ENCODE peak calls at places on chromosomes 5 and 9, in six cellular contexts. J, L, D, F, H and N are unnamed samples.

GRCh38 chr9:100440071-100440470 is 13.1 kb downstream of the MSANTD3 start:
- DNase-seq in J (no peak), L (no peak), D (no peak), F (no peak), H (no peak), N (no peak)

GRCh38 chr5:137075163-137075970 is 423.8 kb downstream of the SPOCK1 start:
- DNase-seq in J (peak; percentile 69), L (peak; percentile 34), D (peak; percentile 79), F (peak; percentile 80), H (no peak), N (peak; percentile 54)

GRCh38 chr5:160991205-160991604 is 139.2 kb upstream of the ATP10B start:
- DNase-seq in J (no peak), L (no peak), D (no peak), F (no peak), H (no peak), N (no peak)

GRCh38 chr5:167587768-167588167 is 703.7 kb upstream of the WWC1 start:
- DNase-seq in J (peak; percentile 11), L (no peak), D (no peak), F (no peak), H (no peak), N (no peak)

GRCh38 chr5:157930710-157931109 is 71.8 kb upstream of the CLINT1 start:
- DNase-seq in J (no peak), L (no peak), D (no peak), F (no peak), H (no peak), N (no peak)

GRCh38 chr5:96226941-96227552 is 206.0 kb downstream of the PCSK1 start:
- DNase-seq in J (no peak), L (no peak), D (no peak), F (no peak), H (no peak), N (no peak)

GRCh38 chr9:129988607-129989361 is 54.2 kb downstream of the FNBP1 start:
- DNase-seq in J (no peak), L (no peak), D (no peak), F (no peak), H (peak; percentile 99), N (no peak)

GRCh38 chr9:116842658-116843057 is 155.6 kb downstream of the TRIM32 start:
- DNase-seq in J (peak; percentile 6), L (no peak), D (no peak), F (no peak), H (no peak), N (no peak)

GRCh38 chr9:116639251-116639741 is 47.8 kb upstream of the TRIM32 start:
- DNase-seq in J (no peak), L (no peak), D (no peak), F (no peak), H (no peak), N (no peak)

GRCh38 chr5:14986413-14986812 is 114.8 kb upstream of the ANKH start:
- DNase-seq in J (no peak), L (no peak), D (no peak), F (no peak), H (no peak), N (no peak)
- TF ChIP-seq POLR2AphosphoS5 in J (no peak), L (no peak), D (no peak), F (no peak), H (no peak), N (no peak)

GRCh38 chr5:55230086-55230629 is 3.0 kb upstream of the MCIDAS start:
- DNase-seq in J (no peak), L (no peak), D (no peak), F (no peak), H (no peak), N (no peak)

GRCh38 chr5:55225346-55225745 is 1.8 kb downstream of the MCIDAS start:
- DNase-seq in J (no peak), L (no peak), D (no peak), F (no peak), H (no peak), N (no peak)

GRCh38 chr5:55226027-55226933 is 835 bp downstream of the MCIDAS start:
- DNase-seq in J (peak; percentile 38), L (no peak), D (no peak), F (peak; percentile 83), H (no peak), N (no peak)

GRCh38 chr5:55227738-55228430 is 769 bp upstream of the MCIDAS start:
- DNase-seq in J (no peak), L (no peak), D (no peak), F (no peak), H (no peak), N (no peak)

DNA sequence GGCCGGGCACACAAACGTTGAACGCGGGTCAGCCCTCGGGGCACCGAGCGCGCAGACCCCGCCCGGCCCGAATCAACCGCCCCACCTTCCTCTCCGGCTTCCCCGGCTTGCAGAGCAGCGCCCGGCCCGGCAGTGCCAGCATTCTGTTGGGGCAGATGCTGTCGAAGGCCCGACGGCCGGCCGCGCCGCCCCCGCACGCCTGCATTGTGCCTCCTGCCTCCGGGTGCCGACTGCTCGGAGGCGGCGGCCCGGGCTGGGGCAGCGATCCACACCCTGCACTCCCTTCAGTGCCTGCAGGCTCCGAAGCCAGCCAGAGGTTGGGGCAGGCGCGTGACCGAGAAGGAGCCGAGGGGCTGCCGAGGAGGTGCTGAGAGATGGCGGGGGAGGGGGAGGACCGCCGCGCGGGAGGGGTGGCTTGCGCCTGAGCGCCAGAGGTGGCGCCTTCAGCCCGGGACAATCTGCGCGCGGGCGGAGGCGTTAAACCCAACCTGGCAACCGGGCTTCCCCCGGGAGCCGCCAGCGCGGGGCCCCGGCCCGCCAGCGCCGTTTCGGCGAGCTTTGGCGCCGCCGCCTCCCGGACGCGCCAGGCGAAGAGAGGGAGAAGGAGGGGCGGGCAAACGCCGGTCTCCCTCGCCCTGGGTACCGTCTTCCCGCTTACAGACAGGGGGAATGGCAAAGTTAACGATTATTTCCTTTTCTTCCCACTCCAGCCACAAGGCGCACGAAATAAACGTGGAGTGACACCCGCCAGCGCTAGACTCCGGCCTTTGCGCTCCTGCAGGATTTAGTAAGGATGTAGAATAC is at the start of gene MCIDAS:
- DNase-seq in J (no peak), L (no peak), D (no peak), F (peak; percentile 90), H (no peak), N (no peak)
- TF ChIP-seq POLR2AphosphoS5 in J (no peak), L (no peak), D (no peak), F (no peak), H (no peak), N (no peak)

GRCh38 chr5:52735139-52735538 is 52.6 kb upstream of the ITGA1 start:
- DNase-seq in J (no peak), L (no peak), D (no peak), F (no peak), H (no peak), N (no peak)
- TF ChIP-seq POLR2AphosphoS5 in J (no peak), L (no peak), D (no peak), F (no peak), H (no peak), N (no peak)

GRCh38 chr9:125549465-125550215 is 157.4 kb downstream of the MAPKAP1 start:
- DNase-seq in J (peak; percentile 57), L (no peak), D (no peak), F (no peak), H (no peak), N (no peak)
- TF ChIP-seq POLR2AphosphoS5 in J (no peak), L (no peak), D (no peak), F (no peak), H (no peak), N (no peak)

DNA sequence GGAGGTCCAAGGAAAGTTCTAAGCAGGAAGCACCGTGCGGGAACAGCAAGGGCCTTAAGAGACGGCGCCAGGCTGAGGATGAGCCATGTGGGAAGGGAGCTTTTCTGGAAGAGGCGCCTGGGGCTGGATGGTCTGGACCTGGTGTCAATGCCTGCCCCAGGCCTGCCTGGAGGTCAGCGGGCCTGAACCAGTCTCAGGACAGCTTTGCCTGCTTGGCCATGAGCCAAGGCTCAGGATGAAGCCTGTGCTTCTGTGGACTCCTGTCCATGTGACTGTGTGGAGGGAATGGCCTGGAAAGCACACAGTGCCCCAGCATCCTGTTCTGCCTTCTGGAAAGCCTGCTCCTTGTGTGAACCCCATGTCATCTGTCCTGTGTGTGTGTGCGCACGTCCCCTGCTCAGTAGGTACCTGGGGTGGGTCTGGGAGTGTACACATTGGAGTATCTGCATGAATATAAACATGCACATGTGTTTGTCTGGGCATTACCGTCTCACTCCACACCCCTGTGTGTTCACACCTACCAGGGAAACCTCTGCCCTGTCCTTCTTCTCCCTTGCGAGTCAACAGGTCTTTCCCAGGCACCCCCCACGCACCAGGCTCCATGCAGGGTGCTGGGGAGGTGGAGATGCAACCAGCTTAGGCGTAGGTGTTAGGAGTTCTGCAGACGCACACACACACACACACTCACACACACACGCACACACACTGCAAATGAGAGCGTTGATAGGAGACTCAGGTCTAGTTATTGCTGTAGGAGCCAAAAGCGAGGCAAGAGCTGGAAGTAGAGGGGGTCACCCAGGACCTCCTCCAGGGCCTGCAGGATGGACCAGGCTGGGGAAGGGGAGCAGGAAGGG is 24.8 kb downstream of the DAB2IP start:
- DNase-seq in J (peak; percentile 39), L (no peak), D (no peak), F (no peak), H (no peak), N (no peak)
- TF ChIP-seq POLR2AphosphoS5 in J (no peak), L (no peak), D (no peak), F (no peak), H (no peak), N (no peak)

DNA sequence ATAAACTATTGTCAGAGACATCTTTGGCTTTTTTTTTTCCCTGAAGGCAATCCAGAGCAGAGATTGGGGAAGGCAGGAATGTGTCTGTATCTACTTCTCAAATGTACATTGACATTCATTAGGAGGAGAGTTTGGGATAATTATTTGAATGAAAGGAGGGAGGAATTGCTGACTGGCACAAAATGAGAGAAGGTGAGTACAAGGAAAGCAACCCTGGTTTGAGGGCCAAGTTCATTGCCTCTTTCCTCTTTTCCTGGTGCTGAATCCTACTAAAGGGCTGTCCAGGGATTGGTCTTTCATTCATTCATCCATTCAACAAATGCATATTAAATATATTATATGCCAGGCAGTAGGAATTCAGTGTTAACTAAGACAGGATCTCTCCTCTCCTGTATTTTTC is 18.8 kb upstream of the ANKHD1 start:
- DNase-seq in J (no peak), L (no peak), D (no peak), F (no peak), H (no peak), N (no peak)
- TF ChIP-seq POLR2AphosphoS5 in J (no peak), L (no peak), D (no peak), F (no peak), H (no peak), N (no peak)

GRCh38 chr5:76331139-76331538 is 71.9 kb upstream of the IQGAP2 start:
- DNase-seq in J (no peak), L (no peak), D (no peak), F (no peak), H (no peak), N (no peak)
- TF ChIP-seq POLR2AphosphoS5 in J (no peak), L (no peak), D (no peak), F (no peak), H (no peak), N (no peak)